ENCODE peak calls at places on chromosome 19, in six cellular contexts. K is upper lobe of right lung; Y is activated T-helper 1 cell treated with anti-CD3 and anti-CD28 coated beads, Interleukin-12 subunit alpha, Interleukin-12 subunit beta, Interleukin-2, Interleukin-4 antibody, amounts not matched to agents 30 ng/mL and 10 ng/mL and 1 ng/mL, durations not matched to agents 14 hours and 24 hours and 36 hours; H is NCI-H774; C is GM12865; M is AG09319. O is an unnamed sample.
A peak's percentile ranks its signal among the peaks of the same experiment; 100 is the strongest.

GRCh38 chr19:46180701-46181385 is 32.8 kb downstream of the IGFL2 start:
- DNase-seq in K (no peak), Y (no peak), H (no peak), C (no peak), M (no peak), O (no peak)

GRCh38 chr19:49106648-49107135 is 7.5 kb upstream of the LIN7B start:
- DNase-seq in K (peak; percentile 78), Y (peak; percentile 48), H (peak; percentile 3), C (peak; percentile 69), M (no peak), O (peak; percentile 54)

GRCh38 chr19:12698138-12698537 is 1.7 kb upstream of the FBXW9 start:
- DNase-seq in K (no peak), Y (no peak), H (no peak), C (no peak), M (no peak), O (no peak)

GRCh38 chr19:49592486-49593232 is 1.7 kb downstream of the PRR12 start:
- DNase-seq in K (no peak), Y (no peak), H (peak; percentile 30), C (peak; percentile 45), M (no peak), O (peak; percentile 10)

GRCh38 chr19:51541458-51542357 is 10.2 kb upstream of the SIGLEC6 start:
- DNase-seq in K (peak; percentile 52), Y (no peak), H (no peak), C (no peak), M (no peak), O (no peak)

GRCh38 chr19:10767726-10768125 is 49.8 kb downstream of the DNM2 start:
- DNase-seq in K (no peak), Y (no peak), H (no peak), C (no peak), M (no peak), O (no peak)

GRCh38 chr19:788821-789472 is 8.3 kb upstream of the PTBP1 start:
- DNase-seq in K (no peak), Y (no peak), H (no peak), C (no peak), M (no peak), O (no peak)

GRCh38 chr19:38831142-38831605 is 420 bp downstream of the ECH1 start:
- DNase-seq in K (peak; percentile 92), Y (no peak), H (peak; percentile 31), C (peak; percentile 85), M (peak; percentile 76), O (peak; percentile 23)

GRCh38 chr19:33219261-33219812 is 6.3 kb downstream of the SLC7A10 start:
- DNase-seq in K (no peak), Y (no peak), H (no peak), C (no peak), M (no peak), O (no peak)

GRCh38 chr19:6825076-6825774 is 52.7 kb downstream of the VAV1 start:
- DNase-seq in K (no peak), Y (no peak), H (no peak), C (no peak), M (no peak), O (no peak)

GRCh38 chr19:39319098-39319891 is 1.4 kb downstream of the LRFN1 start:
- DNase-seq in K (no peak), Y (no peak), H (no peak), C (no peak), M (no peak), O (no peak)

GRCh38 chr19:31518626-31519025 is 169.4 kb upstream of the TSHZ3 start:
- DNase-seq in K (no peak), Y (no peak), H (no peak), C (no peak), M (no peak), O (no peak)

GRCh38 chr19:18046066-18046718 is 38.2 kb downstream of the ARRDC2 start:
- DNase-seq in K (no peak), Y (no peak), H (no peak), C (no peak), M (no peak), O (no peak)

GRCh38 chr19:55441319-55441691 is 1.8 kb downstream of the SHISA7 start:
- DNase-seq in K (no peak), Y (no peak), H (no peak), C (no peak), M (no peak), O (no peak)

GRCh38 chr19:54502518-54503048 is at the start of gene LAIR2:
- DNase-seq in K (no peak), Y (no peak), H (no peak), C (peak; percentile 29), M (no peak), O (no peak)